ENCODE peak calls at places on chromosome 5, in ten cellular contexts. D, X, M, G, C, P, V, E, O and H are unnamed samples.

GRCh38 chr5:171762841-171763408 is 22.7 kb upstream of the SMIM23 start:
- DNase-seq in E (no peak), O (no peak), V (no peak), D (peak; percentile 6), C (no peak), G (no peak), M (no peak), X (no peak), P (no peak), H (no peak)

GRCh38 chr5:85647349-85648127 is 970.2 kb upstream of the COX7C start:
- DNase-seq in E (no peak), P (peak; percentile 84), O (no peak), X (no peak), C (no peak), G (no peak), M (no peak), D (no peak), V (no peak), H (no peak)

GRCh38 chr5:163594951-163595350 is 89.5 kb downstream of the MAT2B start:
- DNase-seq in X (no peak), C (no peak), E (no peak), M (no peak), D (no peak), V (no peak), P (no peak), O (no peak), G (no peak), H (no peak)

GRCh38 chr5:120817044-120817985 is 353.2 kb downstream of the PRR16 start:
- DNase-seq in E (peak; percentile 5), M (peak; percentile 16), X (peak; percentile 27), V (no peak), O (no peak), C (no peak), P (no peak), D (peak; percentile 52), G (peak; percentile 41), H (peak; percentile 44)

GRCh38 chr5:77224672-77225355 is 14.3 kb downstream of the PDE8B start:
- DNase-seq in X (peak; percentile 72), D (peak; percentile 36), E (peak; percentile 2), V (no peak), G (peak; percentile 57), P (peak; percentile 5), O (no peak), C (no peak), M (no peak), H (no peak)

GRCh38 chr5:157528036-157528632 is 47.4 kb downstream of the ADAM19 start:
- DNase-seq in P (no peak), V (no peak), M (no peak), D (no peak), O (no peak), G (no peak), C (no peak), E (no peak), X (peak; percentile 42), H (no peak)

GRCh38 chr5:108212775-108213346 is 169.0 kb downstream of the FBXL17 start:
- DNase-seq in G (peak; percentile 75), X (peak; percentile 73), D (peak; percentile 10), E (no peak), M (no peak), V (no peak), P (peak; percentile 81), O (no peak), C (peak; percentile 21), H (no peak)

GRCh38 chr5:144457160-144457559 is 286.5 kb downstream of the KCTD16 start:
- DNase-seq in G (no peak), D (no peak), E (no peak), P (no peak), X (no peak), M (no peak), C (no peak), V (no peak), O (no peak), H (no peak)

GRCh38 chr5:1881731-1882336 is 891 bp downstream of the IRX4 start:
- DNase-seq in M (no peak), G (no peak), E (peak; percentile 53), C (no peak), X (no peak), P (no peak), O (no peak), V (no peak), D (no peak), H (no peak)

GRCh38 chr5:1882337-1883119 is at the start of gene IRX4:
- DNase-seq in D (peak; percentile 45), G (peak; percentile 32), P (no peak), V (no peak), E (peak; percentile 73), O (peak; percentile 42), M (no peak), X (peak; percentile 17), C (no peak), H (no peak)

GRCh38 chr5:1883925-1884637 is 1.4 kb upstream of the IRX4 start:
- DNase-seq in X (no peak), C (no peak), O (no peak), P (no peak), D (no peak), E (peak; percentile 92), M (no peak), V (no peak), G (no peak), H (no peak)

GRCh38 chr5:1884638-1885475 is 2.1 kb upstream of the IRX4 start:
- DNase-seq in M (no peak), P (no peak), C (no peak), V (no peak), O (no peak), E (peak; percentile 11), D (no peak), G (no peak), X (no peak), H (no peak)

DNA sequence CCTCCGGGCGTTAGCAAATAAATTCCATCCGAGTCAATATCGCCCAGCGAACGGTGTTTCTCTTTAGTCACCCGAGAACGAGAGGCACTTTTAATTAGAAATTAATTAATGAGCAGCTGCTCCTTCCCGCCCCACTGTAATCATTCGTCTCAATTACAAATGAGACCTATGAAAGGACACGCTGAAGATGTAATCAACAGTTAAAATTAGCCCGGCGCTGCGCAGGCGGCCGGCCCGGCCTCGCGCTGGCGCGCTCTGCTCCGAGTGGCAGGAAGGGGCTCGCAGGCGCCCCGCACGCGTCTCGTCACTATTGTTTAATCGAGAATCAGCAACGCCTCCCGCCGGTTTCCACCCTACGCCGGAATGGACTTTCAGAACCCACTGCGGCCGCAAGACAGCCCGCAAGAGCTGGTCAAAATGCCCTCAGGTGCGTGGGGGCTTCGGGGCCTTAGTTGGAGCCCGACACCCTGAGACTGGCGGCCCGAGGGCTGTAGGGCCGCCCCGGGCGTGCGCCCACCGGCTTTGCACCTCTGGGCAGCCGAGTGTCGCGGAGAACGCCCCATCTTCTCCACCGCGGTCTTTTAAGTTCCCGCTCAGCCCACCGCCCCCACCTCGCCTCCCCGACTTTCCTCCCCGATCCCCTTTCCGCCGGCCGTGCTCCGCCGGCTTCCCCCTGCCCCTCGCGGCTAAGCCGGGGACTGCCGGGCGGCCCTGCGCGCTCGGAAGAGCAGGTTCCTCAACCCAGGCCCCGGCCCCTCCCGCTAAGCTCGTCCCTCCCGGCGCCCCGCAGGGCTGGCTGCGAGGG is 597 bp upstream of the IRX4 start:
- DNase-seq in E (peak; percentile 57), D (peak; percentile 30), C (no peak), O (no peak), X (no peak), G (peak; percentile 14), V (no peak), P (no peak), M (no peak), H (no peak)
- TF ChIP-seq EZH2 in E (no peak), D (peak; percentile 100), C (peak; percentile 92), O (no peak), X (peak; percentile 68), G (peak; percentile 98), V (no peak), P (no peak), M (no peak), H (no peak)

GRCh38 chr5:177472460-177473441 is 683 bp downstream of the DBN1 start:
- DNase-seq in G (peak; percentile 44), E (no peak), C (no peak), X (peak; percentile 53), P (peak; percentile 60), D (peak; percentile 69), V (no peak), M (no peak), O (no peak), H (peak; percentile 84)

GRCh38 chr5:177469061-177469628 is 4.3 kb downstream of the DBN1 start:
- DNase-seq in M (no peak), X (peak; percentile 41), O (no peak), P (no peak), E (no peak), D (peak; percentile 62), C (no peak), G (no peak), V (no peak), H (no peak)

GRCh38 chr5:177471610-177472356 is 1.7 kb downstream of the DBN1 start:
- DNase-seq in D (peak; percentile 91), X (peak; percentile 73), O (no peak), E (no peak), V (no peak), C (no peak), G (no peak), M (no peak), P (no peak), H (no peak)

GRCh38 chr5:177469750-177470525 is 3.5 kb downstream of the DBN1 start:
- DNase-seq in V (no peak), C (no peak), D (no peak), P (no peak), M (no peak), X (no peak), O (no peak), E (no peak), G (no peak), H (no peak)

GRCh38 chr5:177470759-177471536 is 2.5 kb downstream of the DBN1 start:
- DNase-seq in D (peak; percentile 74), E (no peak), P (no peak), C (no peak), M (no peak), G (peak; percentile 62), O (no peak), X (peak; percentile 75), V (no peak), H (no peak)
- H3K36me3 ChIP-seq in D (no peaks in the 10 kb centered on the region), E (no peaks in the 10 kb centered on the region), P (peaks cover 47% of the 10 kb centered on the region), C (peaks cover 51% of the 10 kb centered on the region), M (no peaks in the 10 kb centered on the region), G (peaks cover 12% of the 10 kb centered on the region), O (peaks cover 22% of the 10 kb centered on the region), X (peaks cover 32% of the 10 kb centered on the region), V (no peaks in the 10 kb centered on the region), H (peaks cover 52% of the 10 kb centered on the region)

DNA sequence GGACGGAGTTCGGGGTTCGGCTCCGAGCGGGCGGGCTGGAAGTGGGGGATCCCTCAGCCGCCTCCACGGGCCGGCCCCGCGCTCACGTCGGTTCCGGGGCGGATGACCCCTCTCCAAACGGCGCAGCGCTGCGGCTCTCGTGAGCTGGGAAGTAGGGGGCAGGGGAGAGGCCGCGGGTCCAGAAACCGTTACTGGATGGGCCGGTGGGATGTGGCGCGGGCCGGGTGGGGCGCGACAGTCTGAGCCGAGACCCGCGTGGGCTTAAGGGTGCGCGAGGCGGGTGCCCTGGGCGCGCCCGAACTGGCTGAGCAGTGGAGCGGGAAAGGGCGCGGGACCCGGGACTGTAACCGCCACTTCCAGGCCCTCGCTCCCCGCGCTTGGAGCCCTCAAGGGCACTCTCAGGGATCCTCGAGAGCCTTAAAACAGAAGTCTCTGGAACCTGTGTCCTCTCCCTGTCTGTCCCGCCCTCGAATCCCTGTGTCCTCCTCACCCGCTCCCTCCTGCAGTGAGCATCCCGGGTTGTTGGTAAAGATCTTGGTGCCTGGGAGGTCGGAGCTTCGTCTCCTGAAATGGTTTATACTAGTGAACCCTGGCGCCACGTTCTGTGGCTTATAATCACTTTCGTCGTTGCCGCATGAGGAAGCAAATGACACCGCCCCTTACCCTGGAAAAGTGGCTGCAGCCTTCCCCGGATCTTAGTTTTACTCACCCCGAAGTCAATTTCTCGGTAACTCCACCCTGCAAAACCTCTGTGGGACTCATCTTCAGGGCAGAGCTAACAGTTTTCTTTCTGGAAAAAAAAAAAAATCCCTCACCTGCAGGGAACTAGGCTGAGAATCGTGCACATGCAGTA is 571 bp upstream of the MARCHF11 start:
- DNase-seq in M (no peak), D (no peak), E (no peak), V (no peak), C (no peak), P (no peak), X (no peak), G (no peak), O (no peak), H (no peak)
- H3K27me3 ChIP-seq in M (no peaks in the 10 kb centered on the region), D (peaks cover 34% of the 10 kb centered on the region), E (peaks cover 16% of the 10 kb centered on the region), V (no peaks in the 10 kb centered on the region), C (peaks cover 7% of the 10 kb centered on the region), P (no peaks in the 10 kb centered on the region), X (peaks cover 11% of the 10 kb centered on the region), G (peaks cover 43% of the 10 kb centered on the region), O (no peaks in the 10 kb centered on the region), H (no peaks in the 10 kb centered on the region)

DNA sequence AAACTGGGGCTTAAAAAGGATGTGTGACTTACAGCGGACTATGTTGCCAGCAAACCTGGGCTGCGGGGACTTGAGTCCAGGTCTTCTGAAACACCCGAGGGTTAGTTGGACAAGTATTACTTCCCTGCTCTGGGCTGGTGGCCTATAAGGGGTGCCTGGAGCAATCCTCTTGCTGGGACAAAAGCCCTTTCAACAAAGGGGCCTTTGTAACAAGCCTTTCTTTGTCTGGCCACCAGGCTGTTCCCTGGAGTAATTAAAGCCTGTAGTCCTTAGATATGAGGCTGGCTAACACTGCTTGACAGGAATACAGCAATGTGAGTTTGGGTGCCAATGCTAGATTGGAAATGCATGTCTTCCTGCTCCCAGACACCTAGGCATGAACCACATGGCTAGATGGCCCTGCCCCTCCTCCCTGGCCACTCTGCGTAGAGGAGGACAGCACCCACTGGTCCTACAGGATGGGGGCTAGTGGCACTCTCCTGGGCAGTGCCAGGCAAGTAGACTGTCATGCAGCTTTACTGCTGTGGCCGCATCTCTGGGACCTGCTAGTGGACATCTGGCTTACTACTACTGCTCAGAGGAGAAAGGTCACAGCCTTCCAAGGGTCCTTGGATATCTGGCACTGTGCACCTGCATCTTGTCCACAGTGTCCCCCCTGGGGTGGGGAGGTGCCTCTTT is 343.1 kb downstream of the ZSWIM6 start:
- DNase-seq in C (no peak), P (no peak), D (no peak), E (peak; percentile 18), V (no peak), X (no peak), G (peak; percentile 8), M (no peak), O (peak; percentile 12), H (no peak)
- TF ChIP-seq EZH2 in C (no peak), P (no peak), D (no peak), E (no peak), V (no peak), X (no peak), G (no peak), M (no peak), O (no peak), H (no peak)